ENCODE peak calls at places on chromosomes 6 and 20, in five cellular contexts. V, X, N, S and Q are unnamed samples.
A peak's percentile ranks its signal among the peaks of the same experiment; 100 is the strongest.

GRCh38 chr6:21678990-21679389 is 85.4 kb downstream of the SOX4 start:
- DNase-seq in V (peak; percentile 78), X (no peak), N (no peak), S (no peak), Q (no peak)

GRCh38 chr6:13272131-13273046 is 55.9 kb downstream of the TBC1D7 start:
- DNase-seq in V (no peak), X (peak; percentile 24), N (peak; percentile 31), S (no peak), Q (peak; percentile 67)

GRCh38 chr6:139402935-139403386 is 28.5 kb upstream of the CITED2 start:
- DNase-seq in V (peak; percentile 93), X (no peak), N (no peak), S (no peak), Q (no peak)

GRCh38 chr6:69570126-69570525 is 226.7 kb downstream of the LMBRD1 start:
- DNase-seq in V (no peak), X (no peak), N (no peak), S (no peak), Q (no peak)

GRCh38 chr20:24899153-24899552 is 49.9 kb upstream of the CST7 start:
- DNase-seq in V (no peak), X (no peak), N (no peak), S (no peak), Q (no peak)

GRCh38 chr6:169862464-169863148 is 111.2 kb downstream of the ERMARD start:
- DNase-seq in V (no peak), X (no peak), N (no peak), S (peak; percentile 47), Q (no peak)

GRCh38 chr6:157514659-157515496 is 133.9 kb downstream of the ZDHHC14 start:
- DNase-seq in V (peak; percentile 69), X (no peak), N (peak; percentile 80), S (no peak), Q (no peak)

GRCh38 chr6:30216096-30216495 is 2.9 kb upstream of the TRIM26 start:
- DNase-seq in V (no peak), X (no peak), N (no peak), S (no peak), Q (no peak)

GRCh38 chr20:18663932-18664331 is 76.1 kb downstream of the DTD1 start:
- DNase-seq in V (peak; percentile 61), X (no peak), N (no peak), S (no peak), Q (no peak)

GRCh38 chr6:128491643-128492206 is 28.7 kb downstream of the PTPRK start:
- DNase-seq in V (peak; percentile 65), X (no peak), N (no peak), S (no peak), Q (no peak)

GRCh38 chr20:25399038-25399430 is 8.4 kb upstream of the ABHD12 start:
- DNase-seq in V (peak; percentile 83), X (no peak), N (peak; percentile 33), S (no peak), Q (no peak)

GRCh38 chr6:6734463-6735455 is 146.2 kb downstream of the LY86 start:
- DNase-seq in V (no peak), X (no peak), N (no peak), S (no peak), Q (no peak)

GRCh38 chr6:149636116-149636515 is 12.4 kb downstream of the KATNA1 start:
- DNase-seq in V (peak; percentile 63), X (no peak), N (no peak), S (no peak), Q (no peak)

GRCh38 chr6:147738516-147739187 is 230.2 kb downstream of the SAMD5 start:
- DNase-seq in V (peak; percentile 27), X (no peak), N (no peak), S (no peak), Q (no peak)

GRCh38 chr6:137076277-137077068 is 31.7 kb upstream of the IL20RA start:
- DNase-seq in V (peak; percentile 50), X (peak; percentile 60), N (peak; percentile 79), S (peak; percentile 65), Q (no peak)

GRCh38 chr6:91099501-91099900 is 512.6 kb upstream of the MAP3K7 start:
- DNase-seq in V (no peak), X (no peak), N (no peak), S (no peak), Q (no peak)

GRCh38 chr6:104711371-104711770 is 148.3 kb downstream of the HACE1 start:
- DNase-seq in V (peak; percentile 51), X (no peak), N (no peak), S (no peak), Q (no peak)

GRCh38 chr6:42996513-42996912 is 12.1 kb downstream of the PPP2R5D start:
- DNase-seq in V (no peak), X (no peak), N (no peak), S (no peak), Q (no peak)

GRCh38 chr6:106128981-106129761 is 43.0 kb downstream of the PRDM1 start:
- DNase-seq in V (peak; percentile 84), X (no peak), N (no peak), S (no peak), Q (no peak)

GRCh38 chr6:37495199-37495913 is 4.3 kb downstream of the CCDC167 start:
- DNase-seq in V (no peak), X (no peak), N (no peak), S (no peak), Q (no peak)

GRCh38 chr20:48788486-48789072 is 39.2 kb downstream of the PREX1 start:
- DNase-seq in V (no peak), X (no peak), N (no peak), S (no peak), Q (peak; percentile 94)

GRCh38 chr6:147974376-147974775 is 368.3 kb upstream of the SASH1 start:
- DNase-seq in V (peak; percentile 32), X (no peak), N (no peak), S (no peak), Q (no peak)

GRCh38 chr20:987677-988076 is 14.4 kb downstream of the RSPO4 start:
- DNase-seq in V (no peak), X (no peak), N (no peak), S (no peak), Q (no peak)

GRCh38 chr20:990293-990959 is 11.7 kb downstream of the RSPO4 start:
- DNase-seq in V (no peak), X (no peak), N (no peak), S (no peak), Q (no peak)

GRCh38 chr20:991850-992249 is 10.3 kb downstream of the RSPO4 start:
- DNase-seq in V (no peak), X (no peak), N (no peak), S (no peak), Q (no peak)

GRCh38 chr20:982754-983153 is 19.4 kb downstream of the RSPO4 start:
- DNase-seq in V (no peak), X (no peak), N (no peak), S (no peak), Q (no peak)

DNA sequence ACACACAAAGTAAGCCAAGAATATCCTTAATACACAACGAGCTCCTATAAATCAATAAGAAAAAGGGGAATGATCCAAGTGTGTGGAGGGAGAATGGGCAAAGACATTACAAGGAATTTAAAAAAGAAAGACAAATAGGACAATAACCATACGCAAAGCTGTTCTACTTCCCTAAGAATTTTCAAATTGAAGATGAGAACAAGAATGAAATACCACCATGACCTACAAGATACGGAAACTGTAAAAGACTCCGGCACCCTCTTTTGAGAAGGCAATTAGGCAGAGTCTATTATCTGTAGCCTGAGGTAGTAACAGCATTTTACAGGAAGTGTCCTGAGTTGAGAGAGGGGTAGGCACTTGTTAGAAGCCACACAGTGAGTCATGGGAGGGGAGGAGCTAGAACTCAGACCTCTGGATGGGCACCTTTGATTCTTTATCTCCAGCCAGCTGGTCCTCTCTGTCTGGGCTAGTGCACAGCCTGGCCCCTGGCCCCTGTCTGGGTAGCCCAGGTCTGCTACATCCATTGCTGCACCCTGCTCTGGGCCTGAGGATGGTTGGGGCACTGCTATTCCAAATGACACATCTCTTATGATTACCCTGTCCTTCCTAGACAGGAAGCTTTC is 15.3 kb downstream of the RSPO4 start:
- DNase-seq in V (no peak), X (no peak), N (no peak), S (no peak), Q (no peak)
- TF ChIP-seq POLR2A in V (no peak), X (no peak), N (no peak), S (no peak), Q (no peak)

DNA sequence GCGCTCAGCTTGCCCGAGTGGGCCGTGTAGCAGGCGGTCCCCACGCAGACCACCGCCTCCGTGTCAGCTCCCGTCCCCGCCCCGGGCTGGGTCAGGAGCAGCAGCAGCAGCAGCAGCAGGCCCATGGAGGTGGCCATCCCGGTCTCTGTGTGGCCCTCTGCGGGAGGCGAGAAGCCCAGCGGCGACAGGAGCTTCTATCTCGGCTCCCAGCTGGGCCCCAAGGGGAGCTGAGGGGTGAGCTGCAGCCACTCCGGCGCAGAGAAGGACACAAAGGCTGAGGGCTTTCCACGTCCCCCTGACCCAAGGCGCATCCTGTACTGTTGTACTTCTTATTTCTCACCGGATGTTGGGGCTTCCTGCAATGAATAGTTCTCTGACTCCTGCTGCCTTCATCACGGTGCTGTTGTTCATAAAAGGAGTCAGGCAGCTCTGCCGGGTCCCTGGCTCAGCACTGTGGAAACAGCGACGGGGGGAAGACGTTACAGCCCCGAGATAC is at the start of gene CD93:
- DNase-seq in V (peak; percentile 10), X (no peak), N (no peak), S (no peak), Q (no peak)
- TF ChIP-seq POLR2A in V (no peak), X (peak; percentile 13), N (peak; percentile 34), S (no peak), Q (no peak)

GRCh38 chr6:41636803-41637178 is 1.5 kb upstream of the MDFI start:
- DNase-seq in V (no peak), X (no peak), N (peak; percentile 59), S (peak; percentile 45), Q (no peak)

GRCh38 chr6:41635365-41635764 is 2.9 kb upstream of the MDFI start:
- DNase-seq in V (no peak), X (no peak), N (no peak), S (no peak), Q (no peak)

GRCh38 chr6:41638801-41639555 is 710 bp downstream of the MDFI start:
- DNase-seq in V (no peak), X (no peak), N (no peak), S (peak; percentile 72), Q (no peak)

GRCh38 chr6:41638002-41638800 is at the start of gene MDFI:
- DNase-seq in V (no peak), X (no peak), N (no peak), S (peak; percentile 67), Q (no peak)

DNA sequence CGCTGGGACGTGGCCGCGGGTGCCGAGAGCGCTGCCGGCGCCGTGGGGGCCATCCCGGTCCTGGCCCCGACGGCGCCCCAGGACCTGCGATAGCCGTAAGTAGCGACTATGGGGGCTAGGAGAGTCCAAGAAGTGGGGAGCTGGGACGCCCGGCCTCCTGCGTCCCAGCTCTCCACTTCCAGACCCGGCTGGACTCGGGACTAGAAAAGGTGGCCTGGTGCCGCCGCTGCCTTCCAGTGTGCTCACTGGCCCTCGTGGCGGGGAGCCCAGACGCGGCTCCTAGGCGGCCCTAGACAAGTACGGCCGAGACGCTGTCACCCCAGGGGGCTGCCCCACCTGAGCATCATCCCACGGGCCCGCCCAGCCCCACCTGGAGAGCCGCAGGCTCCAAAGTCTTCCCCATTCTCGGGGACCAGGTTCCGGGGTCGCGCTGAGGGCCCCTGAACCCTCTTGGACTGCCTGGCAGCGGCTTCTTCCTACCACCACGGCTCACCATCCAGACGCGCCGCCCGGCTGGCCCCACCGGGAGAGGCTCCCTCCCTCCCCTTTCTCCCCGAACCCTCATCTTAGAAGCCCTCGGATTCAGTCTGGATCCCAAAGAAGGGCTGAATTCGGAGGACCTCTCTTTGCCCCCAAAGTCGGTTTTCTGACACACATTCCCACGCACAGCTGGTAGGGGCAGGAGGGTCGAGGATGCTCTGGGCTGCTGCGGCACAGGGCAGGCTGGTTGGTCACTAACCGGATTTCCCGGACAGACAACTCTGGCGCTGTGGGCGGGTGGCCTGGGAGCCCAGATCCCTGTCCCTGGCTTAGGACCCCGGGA is 878 bp upstream of the MDFI start:
- DNase-seq in V (no peak), X (no peak), N (no peak), S (no peak), Q (no peak)
- TF ChIP-seq POLR2A in V (no peak), X (no peak), N (no peak), S (no peak), Q (no peak)

GRCh38 chr6:32940656-32941411 is at the start of gene HLA-DMB:
- DNase-seq in V (peak; percentile 73), X (no peak), N (peak; percentile 73), S (no peak), Q (peak; percentile 97)
- TF ChIP-seq POLR2A in V (no peak), X (peak; percentile 55), N (no peak), S (no peak), Q (peak; percentile 71)